ENCODE peak calls at places on chromosomes 6 and 20, in ten cellular contexts. E, N, Q, M, Z, O, C, K, F and H are unnamed samples.

GRCh38 chr6:42030585-42031506 is 19.5 kb upstream of the TAF8 start:
- DNase-seq in E (no peak), N (no peak), Q (peak; percentile 90), M (no peak), Z (no peak), O (peak; percentile 90), C (no peak), K (no peak), F (peak; percentile 26), H (no peak)

GRCh38 chr6:98834060-98835031 is at the start of gene POU3F2:
- DNase-seq in E (peak; percentile 77), N (peak; percentile 92), Q (peak; percentile 78), M (peak; percentile 64), Z (peak; percentile 43), O (peak; percentile 96), C (peak; percentile 78), K (peak; percentile 87), F (no peak), H (peak; percentile 84)

GRCh38 chr6:124560836-124561585 is 401.2 kb upstream of the RNF217 start:
- DNase-seq in E (no peak), N (no peak), Q (no peak), M (no peak), Z (no peak), O (no peak), C (no peak), K (no peak), F (no peak), H (no peak)

GRCh38 chr6:38720295-38720694 is 5.2 kb downstream of the DNAH8 start:
- DNase-seq in E (peak; percentile 10), N (no peak), Q (no peak), M (no peak), Z (no peak), O (no peak), C (no peak), K (no peak), F (no peak), H (no peak)

GRCh38 chr6:2765896-2766766 is 938 bp downstream of the WRNIP1 start:
- DNase-seq in E (peak; percentile 30), N (no peak), Q (peak; percentile 87), M (peak; percentile 23), Z (peak; percentile 22), O (no peak), C (peak; percentile 26), K (peak; percentile 36), F (no peak), H (peak; percentile 42)

GRCh38 chr6:23003671-23004598 is 434.6 kb downstream of the HDGFL1 start:
- DNase-seq in E (peak; percentile 86), N (no peak), Q (no peak), M (no peak), Z (no peak), O (no peak), C (peak; percentile 32), K (no peak), F (peak; percentile 43), H (no peak)

GRCh38 chr20:50532231-50532630 is 22.0 kb downstream of the PTPN1 start:
- DNase-seq in E (no peak), N (no peak), Q (no peak), M (no peak), Z (no peak), O (no peak), C (no peak), K (no peak), F (no peak), H (no peak)

GRCh38 chr6:108164537-108164814 is 1.3 kb upstream of the NR2E1 start:
- DNase-seq in E (no peak), N (no peak), Q (no peak), M (no peak), Z (no peak), O (no peak), C (no peak), K (no peak), F (no peak), H (no peak)

GRCh38 chr20:25491446-25492038 is 84.1 kb downstream of the GINS1 start:
- DNase-seq in E (no peak), N (no peak), Q (no peak), M (no peak), Z (no peak), O (no peak), C (no peak), K (no peak), F (no peak), H (no peak)

GRCh38 chr20:25493748-25494505 is 86.5 kb downstream of the GINS1 start:
- DNase-seq in E (no peak), N (no peak), Q (no peak), M (no peak), Z (no peak), O (no peak), C (no peak), K (no peak), F (no peak), H (no peak)

GRCh38 chr20:25495189-25495824 is 87.8 kb downstream of the GINS1 start:
- DNase-seq in E (no peak), N (no peak), Q (no peak), M (no peak), Z (no peak), O (no peak), C (no peak), K (no peak), F (no peak), H (no peak)

GRCh38 chr20:25494506-25495188 is 87.2 kb downstream of the GINS1 start:
- DNase-seq in E (no peak), N (no peak), Q (no peak), M (no peak), Z (no peak), O (no peak), C (no peak), K (no peak), F (no peak), H (no peak)

GRCh38 chr20:25493137-25493536 is 85.7 kb downstream of the GINS1 start:
- DNase-seq in E (no peak), N (no peak), Q (no peak), M (no peak), Z (no peak), O (no peak), C (no peak), K (no peak), F (no peak), H (no peak)
- TF ChIP-seq POLR2A in E (no peak), N (no peak), Q (no peak), M (no peak), Z (no peak), O (no peak), C (no peak), K (no peak), F (no peak), H (no peak)

DNA sequence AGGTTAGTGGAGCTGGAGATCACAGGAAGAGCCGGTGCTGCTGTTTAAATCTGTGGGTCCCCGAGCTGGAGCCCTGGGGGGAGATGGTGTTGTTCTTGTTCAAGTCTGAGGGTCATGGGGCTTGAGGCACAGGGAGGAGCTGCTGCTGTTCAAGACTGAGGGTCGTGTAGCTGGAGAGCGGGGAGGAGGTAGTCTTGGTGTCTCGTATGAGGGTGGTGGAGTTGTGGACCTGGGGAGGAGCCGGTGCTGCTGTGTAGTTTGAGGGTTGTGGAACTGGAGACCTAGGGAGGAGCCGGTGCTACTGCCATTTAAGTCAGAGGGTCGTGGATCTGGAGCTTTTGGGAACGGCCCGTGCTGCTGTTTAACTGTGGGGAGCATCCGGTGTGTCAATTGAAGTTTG is 112.2 kb upstream of the SULF2 start:
- DNase-seq in E (no peak), N (no peak), Q (no peak), M (no peak), Z (no peak), O (no peak), C (no peak), K (no peak), F (no peak), H (no peak)
- TF ChIP-seq POLR2A in E (no peak), N (no peak), Q (no peak), M (no peak), Z (no peak), O (no peak), C (no peak), K (no peak), F (no peak), H (no peak)

GRCh38 chr6:139027620-139028182 is 844 bp upstream of the ABRACL start:
- DNase-seq in E (peak; percentile 63), N (no peak), Q (peak; percentile 15), M (no peak), Z (no peak), O (no peak), C (no peak), K (no peak), F (no peak), H (peak; percentile 9)

GRCh38 chr6:139028242-139028657 is 295 bp upstream of the ABRACL start:
- DNase-seq in E (no peak), N (peak; percentile 58), Q (peak; percentile 51), M (no peak), Z (no peak), O (no peak), C (no peak), K (no peak), F (no peak), H (peak; percentile 51)

GRCh38 chr6:139030211-139030530 is 1.6 kb downstream of the ABRACL start:
- DNase-seq in E (no peak), N (no peak), Q (no peak), M (no peak), Z (no peak), O (no peak), C (no peak), K (no peak), F (no peak), H (no peak)

GRCh38 chr6:139029470-139030210 is 1.1 kb downstream of the ABRACL start:
- DNase-seq in E (peak; percentile 59), N (no peak), Q (peak; percentile 85), M (peak; percentile 17), Z (peak; percentile 38), O (peak; percentile 45), C (peak; percentile 56), K (peak; percentile 40), F (peak; percentile 34), H (no peak)

GRCh38 chr6:139028658-139029469 is at the start of gene ABRACL:
- DNase-seq in E (peak; percentile 63), N (no peak), Q (peak; percentile 63), M (peak; percentile 42), Z (peak; percentile 69), O (peak; percentile 65), C (peak; percentile 63), K (peak; percentile 33), F (peak; percentile 21), H (peak; percentile 28)
- TF ChIP-seq POLR2A in E (peak; percentile 37), N (peak; percentile 69), Q (peak; percentile 62), M (peak; percentile 5), Z (no peak), O (no peak), C (no peak), K (no peak), F (peak; percentile 17), H (peak; percentile 44)

DNA sequence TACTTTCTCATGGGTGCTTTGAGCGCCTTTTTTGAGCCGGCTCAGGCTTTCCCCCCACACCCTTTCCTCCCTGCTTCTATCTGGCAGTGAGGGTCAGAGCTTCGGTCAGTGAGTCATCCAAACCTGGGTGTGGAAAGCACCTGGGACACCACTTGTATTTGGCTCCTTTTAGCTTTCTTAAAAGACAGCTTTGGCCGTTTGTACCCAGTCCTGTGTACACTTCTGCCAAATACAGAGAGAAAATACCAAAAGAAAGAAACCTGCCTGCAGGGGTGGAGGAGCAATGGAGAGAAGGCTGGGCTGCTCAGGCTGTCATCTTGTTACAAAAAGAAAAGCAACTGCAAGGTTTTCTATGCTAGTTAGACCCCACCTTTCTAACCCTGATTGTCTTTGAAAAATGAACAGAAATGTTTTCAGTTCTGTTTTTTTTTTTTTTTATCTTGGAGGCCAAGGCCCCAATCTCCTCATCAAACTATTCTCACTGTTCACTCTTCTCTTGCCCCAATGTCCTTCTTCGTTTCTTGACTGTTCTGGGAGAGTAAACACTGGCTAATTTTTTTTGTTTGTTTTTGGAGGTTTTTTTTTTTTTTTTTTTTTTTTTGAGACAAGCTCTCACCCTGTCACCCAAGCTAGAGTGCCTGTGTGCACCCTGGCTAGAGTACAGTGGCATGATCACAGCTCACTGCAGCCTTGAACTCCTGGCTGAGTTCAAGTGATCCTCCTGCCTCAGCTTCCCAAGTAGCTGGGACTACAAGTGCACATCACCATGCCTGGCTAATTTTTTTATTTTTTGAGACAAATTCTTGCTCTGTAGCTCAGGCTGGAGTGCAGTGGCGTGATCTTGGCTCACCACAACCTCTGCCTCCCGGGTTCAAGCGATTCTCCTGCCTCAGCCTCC is 76.4 kb downstream of the SSR1 start:
- DNase-seq in E (no peak), N (no peak), Q (peak; percentile 27), M (no peak), Z (no peak), O (peak; percentile 69), C (no peak), K (no peak), F (peak; percentile 59), H (no peak)
- TF ChIP-seq POLR2A in E (no peak), N (no peak), Q (no peak), M (no peak), Z (no peak), O (no peak), C (no peak), K (no peak), F (no peak), H (no peak)